ENCODE peak calls at places on chromosomes 7 and 10, in six cellular contexts. P is HT1080; V is C1 segment of cervical spinal cord; N is activated CD8-positive, alpha-beta T cell treated with anti-CD3 and anti-CD28 coated beads, Interleukin-2, amount 10 ng/mL, durations not matched to agents 7 days and 5 days; W is activated T-cell treated with anti-CD3 and anti-CD28 coated beads, Interleukin-2, amount 50 U/mL, for 24 hours; X is stimulated activated effector memory CD8-positive, alpha-beta T cell treated with anti-CD3 and anti-CD28 coated beads, Interleukin-12 subunit alpha, Interleukin-12 subunit beta, amount 100 ng/mL, for 72 hours. J is an unnamed sample.

GRCh38 chr7:19213746-19214145 is 68.5 kb upstream of the FERD3L start:
- DNase-seq in P (no peak), V (no peak), N (no peak), W (no peak), X (no peak), J (no peak)

GRCh38 chr10:78013564-78013963 is 15.8 kb downstream of the POLR3A start:
- DNase-seq in P (no peak), V (no peak), N (no peak), W (no peak), X (no peak), J (no peak)

GRCh38 chr10:2936816-2937215 is 130.5 kb upstream of the PFKP start:
- DNase-seq in P (no peak), V (no peak), N (no peak), W (no peak), X (no peak), J (no peak)

GRCh38 chr10:85868627-85869499 is 497.7 kb downstream of the GRID1 start:
- DNase-seq in P (no peak), V (no peak), N (no peak), W (no peak), X (no peak), J (no peak)

GRCh38 chr7:66265566-66265965 is 60.4 kb downstream of the TPST1 start:
- DNase-seq in P (no peak), V (no peak), N (no peak), W (no peak), X (no peak), J (no peak)

GRCh38 chr10:71396714-71397339 is at the start of gene CDH23:
- DNase-seq in P (no peak), V (no peak), N (no peak), W (peak; percentile 40), X (no peak), J (peak; percentile 95)

GRCh38 chr10:21860718-21861117 is 142.8 kb downstream of the DNAJC1 start:
- DNase-seq in P (peak; percentile 25), V (no peak), N (no peak), W (no peak), X (no peak), J (no peak)

GRCh38 chr10:24513155-24513554 is 210.5 kb downstream of the ARHGAP21 start:
- DNase-seq in P (peak; percentile 23), V (no peak), N (no peak), W (no peak), X (no peak), J (no peak)

GRCh38 chr10:28120043-28120749 is 121.3 kb upstream of the ODAD2 start:
- DNase-seq in P (no peak), V (no peak), N (no peak), W (no peak), X (no peak), J (no peak)

GRCh38 chr10:79146611-79147130 is 77.9 kb downstream of the ZMIZ1 start:
- DNase-seq in P (no peak), V (no peak), N (peak; percentile 47), W (peak; percentile 43), X (no peak), J (no peak)

GRCh38 chr7:28722684-28723083 is 235.4 kb downstream of the TRIL start:
- DNase-seq in P (no peak), V (no peak), N (no peak), W (no peak), X (no peak), J (no peak)

GRCh38 chr10:113854757-113855626 is 531 bp downstream of the NHLRC2 start:
- DNase-seq in P (peak; percentile 58), V (peak; percentile 37), N (peak; percentile 49), W (peak; percentile 82), X (peak; percentile 49), J (peak; percentile 81)

GRCh38 chr7:7707756-7708310 is 10.6 kb downstream of the RPA3 start:
- DNase-seq in P (no peak), V (no peak), N (no peak), W (no peak), X (no peak), J (no peak)

GRCh38 chr10:29895436-29895835 is 163.9 kb downstream of the JCAD start:
- DNase-seq in P (peak; percentile 70), V (no peak), N (no peak), W (no peak), X (no peak), J (peak; percentile 55)

GRCh38 chr10:7121154-7121797 is 289.6 kb downstream of the SFMBT2 start:
- DNase-seq in P (peak; percentile 55), V (no peak), N (peak; percentile 83), W (peak; percentile 76), X (peak; percentile 52), J (peak; percentile 73)

GRCh38 chr10:46524471-46525176 is 31.8 kb downstream of the GPRIN2 start:
- DNase-seq in P (peak; percentile 48), V (no peak), N (no peak), W (peak; percentile 29), X (no peak), J (peak; percentile 71)

J was measured in H7.